ENCODE peak calls at places on chromosomes 11 and 22, in six cellular contexts. K is natural killer cell, F is foreskin fibroblast, Y is left ventricle myocardium inferior, O is HCT116, X is AG04450. P is an unnamed sample.

GRCh38 chr11:59417023-59417422 is 9.2 kb downstream of the OR5A2 start:
- DNase-seq in K (no peak), F (no peak), Y (no peak), O (no peak), X (no peak), P (no peak)

GRCh38 chr22:36563444-36563843 is 34.5 kb upstream of the EIF3D start:
- DNase-seq in K (no peak), F (no peak), Y (no peak), O (no peak), X (no peak), P (no peak)

GRCh38 chr11:57315491-57315890 is 9.3 kb downstream of the TNKS1BP1 start:
- DNase-seq in K (no peak), F (no peak), Y (no peak), O (no peak), X (no peak), P (no peak)

GRCh38 chr11:57940044-57940781 is 83.5 kb upstream of the OR9Q1 start:
- DNase-seq in K (no peak), F (no peak), Y (no peak), O (no peak), X (no peak), P (no peak)

GRCh38 chr11:90630176-90630575 is 407.3 kb upstream of the CHORDC1 start:
- DNase-seq in K (no peak), F (no peak), Y (no peak), O (no peak), X (no peak), P (no peak)

GRCh38 chr22:42958937-42959336 is 56.0 kb downstream of the PACSIN2 start:
- DNase-seq in K (no peak), F (no peak), Y (no peak), O (no peak), X (no peak), P (no peak)

GRCh38 chr11:76790251-76790650 is 7.1 kb downstream of the TSKU start:
- DNase-seq in K (no peak), F (no peak), Y (no peak), O (no peak), X (no peak), P (no peak)

GRCh38 chr22:37569009-37569920 is 9.0 kb downstream of the CDC42EP1 start:
- DNase-seq in K (no peak), F (no peak), Y (no peak), O (no peak), X (no peak), P (no peak)

GRCh38 chr11:83827940-83828554 is 541.9 kb upstream of the CCDC90B start:
- DNase-seq in K (no peak), F (no peak), Y (no peak), O (peak), X (no peak), P (peak)

GRCh38 chr22:19844423-19845368 is 10.0 kb downstream of the GNB1L start:
- DNase-seq in K (no peak), F (peak), Y (peak), O (no peak), X (no peak), P (no peak)

GRCh38 chr11:82536706-82537105 is 197.0 kb downstream of the FAM181B start:
- DNase-seq in K (no peak), F (no peak), Y (no peak), O (no peak), X (no peak), P (no peak)

GRCh38 chr22:43514476-43515157 is 102.8 kb downstream of the MPPED1 start:
- DNase-seq in K (no peak), F (no peak), Y (no peak), O (no peak), X (no peak), P (no peak)

GRCh38 chr11:75760710-75761493 is 7.7 kb upstream of the DGAT2 start:
- DNase-seq in K (no peak), F (peak), Y (no peak), O (no peak), X (no peak), P (no peak)

GRCh38 chr22:40509401-40510134 is 127.0 kb downstream of the MRTFA start:
- DNase-seq in K (no peak), F (peak), Y (peak), O (no peak), X (peak), P (no peak)

GRCh38 chr11:123841189-123841588 is 35.0 kb upstream of the OR6M1 start:
- DNase-seq in K (no peak), F (no peak), Y (no peak), O (no peak), X (no peak), P (no peak)

GRCh38 chr11:85663080-85663729 is 1.7 kb downstream of the CREBZF start:
- DNase-seq in K (no peak), F (no peak), Y (no peak), O (no peak), X (no peak), P (no peak)

GRCh38 chr11:90323289-90323688 is 100.4 kb upstream of the CHORDC1 start:
- DNase-seq in K (no peak), F (no peak), Y (no peak), O (no peak), X (no peak), P (no peak)

GRCh38 chr11:133827556-133827955 is 17.8 kb downstream of the SPATA19 start:
- DNase-seq in K (no peak), F (no peak), Y (no peak), O (no peak), X (no peak), P (no peak)

GRCh38 chr11:98725471-98725870 is 295.3 kb upstream of the CNTN5 start:
- DNase-seq in K (no peak), F (no peak), Y (no peak), O (no peak), X (no peak), P (no peak)

GRCh38 chr22:41267958-41268357 is 18.0 kb downstream of the RANGAP1 start:
- DNase-seq in K (no peak), F (no peak), Y (no peak), O (no peak), X (no peak), P (no peak)

GRCh38 chr11:11318961-11319360 is 34.1 kb downstream of the CSNK2A3 start:
- DNase-seq in K (no peak), F (no peak), Y (no peak), O (no peak), X (no peak), P (no peak)

GRCh38 chr11:9609002-9609759 is 35.7 kb downstream of the WEE1 start:
- DNase-seq in K (no peak), F (no peak), Y (no peak), O (no peak), X (no peak), P (no peak)

GRCh38 chr11:63866211-63866610 is 27.3 kb downstream of the MARK2 start:
- DNase-seq in K (peak), F (peak), Y (peak), O (no peak), X (no peak), P (no peak)

GRCh38 chr11:2142762-2143202 is 3.6 kb upstream of the IGF2 start:
- DNase-seq in K (no peak), F (peak), Y (no peak), O (no peak), X (no peak), P (no peak)

GRCh38 chr11:124717786-124718634 is 21.7 kb upstream of the NRGN start:
- DNase-seq in K (no peak), F (no peak), Y (peak), O (no peak), X (no peak), P (no peak)

GRCh38 chr11:10117709-10118341 is 176.2 kb downstream of the SBF2 start:
- DNase-seq in K (no peak), F (peak), Y (no peak), O (no peak), X (no peak), P (no peak)

GRCh38 chr11:76380161-76380976 is 563 bp downstream of the THAP12 start:
- DNase-seq in K (peak), F (peak), Y (no peak), O (no peak), X (no peak), P (no peak)

GRCh38 chr11:131643171-131643570 is 272.8 kb downstream of the NTM start:
- DNase-seq in K (no peak), F (no peak), Y (no peak), O (no peak), X (no peak), P (no peak)

GRCh38 chr11:35362571-35362980 is 56.8 kb downstream of the SLC1A2 start:
- DNase-seq in K (no peak), F (no peak), Y (no peak), O (no peak), X (no peak), P (no peak)

GRCh38 chr11:118260353-118260752 is 3.7 kb downstream of the MPZL2 start:
- DNase-seq in K (no peak), F (no peak), Y (no peak), O (no peak), X (no peak), P (no peak)

GRCh38 chr11:10503217-10503616 is 37.8 kb downstream of the RNF141 start:
- DNase-seq in K (no peak), F (no peak), Y (no peak), O (no peak), X (no peak), P (no peak)

GRCh38 chr11:133835258-133836075 is 9.8 kb downstream of the SPATA19 start:
- DNase-seq in K (no peak), F (peak), Y (no peak), O (peak), X (no peak), P (no peak)

GRCh38 chr11:60235318-60235717 is 7.6 kb downstream of the MS4A4E start:
- DNase-seq in K (no peak), F (no peak), Y (no peak), O (no peak), X (no peak), P (no peak)

DNA sequence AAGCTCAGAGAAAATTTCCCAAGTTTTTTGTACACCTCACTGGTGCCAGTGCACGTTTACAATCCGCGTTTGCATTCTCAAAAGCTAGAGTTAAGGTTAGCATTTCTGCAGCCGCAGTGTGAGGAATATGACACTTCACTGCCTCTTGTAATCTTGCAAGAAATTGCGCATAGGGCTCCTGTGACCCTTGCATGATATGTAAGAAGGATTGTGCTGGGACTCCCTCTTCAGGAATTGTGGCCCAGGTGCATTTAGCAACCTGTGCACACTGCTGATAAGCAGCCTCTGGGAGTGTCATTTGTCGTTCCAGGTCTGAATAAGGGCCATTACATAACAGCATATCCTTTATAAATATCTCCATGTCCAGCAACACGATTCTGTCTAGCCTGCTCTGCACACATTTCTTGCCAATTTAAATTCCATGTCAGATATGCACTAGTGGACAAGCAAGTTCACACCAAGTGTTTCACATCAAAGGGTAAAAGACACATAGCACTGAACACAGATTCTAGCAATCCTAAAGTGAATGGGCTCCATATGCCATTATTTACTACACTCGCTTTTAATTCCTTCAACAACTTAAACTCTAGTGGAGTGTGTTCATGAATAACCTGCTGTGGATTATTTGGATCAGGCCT is 69.2 kb upstream of the INCENP start:
- DNase-seq in K (no peak), F (no peak), Y (no peak), O (peak), X (no peak), P (no peak)
- TF ChIP-seq CTCF in K (no peak), F (peak), Y (peak), O (peak), X (peak), P (peak)

DNA sequence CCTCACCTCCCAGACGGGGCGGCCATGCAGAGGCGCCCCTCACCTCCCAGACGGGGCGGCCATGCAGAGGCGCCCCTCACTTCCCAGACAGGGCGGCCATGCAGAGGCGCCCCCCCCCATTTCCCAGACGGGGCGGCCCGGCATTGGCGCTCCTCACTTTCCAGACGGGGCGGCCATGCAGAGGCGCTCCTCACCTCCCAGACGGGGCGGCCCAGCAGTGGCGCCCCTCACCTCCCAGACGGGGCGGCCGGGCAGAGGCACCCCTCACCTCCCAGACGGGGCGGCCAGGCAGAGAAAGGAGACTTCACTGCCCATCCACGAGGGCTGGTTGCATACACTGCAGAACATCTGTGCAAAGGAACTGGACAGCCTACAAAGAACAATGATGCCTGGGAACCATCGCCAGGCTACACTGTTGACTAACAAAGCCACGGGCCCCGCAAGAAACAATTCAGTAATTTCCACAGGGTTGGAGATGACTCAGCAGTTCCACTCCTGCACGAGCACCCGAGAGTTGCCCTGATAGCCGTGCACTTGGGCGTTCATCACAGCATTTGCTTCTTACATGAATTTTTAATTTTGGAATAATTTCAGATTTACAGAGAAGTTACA is 58.7 kb downstream of the CTTN start:
- DNase-seq in K (no peak), F (peak), Y (no peak), O (no peak), X (no peak), P (no peak)
- TF ChIP-seq CTCF in K (no peak), F (no peak), Y (no peak), O (no peak), X (no peak), P (no peak)

GRCh38 chr11:112632866-112633505 is 328.2 kb upstream of the NCAM1 start:
- DNase-seq in K (no peak), F (no peak), Y (no peak), O (no peak), X (no peak), P (no peak)

GRCh38 chr11:112635338-112635737 is 325.9 kb upstream of the NCAM1 start:
- DNase-seq in K (no peak), F (no peak), Y (no peak), O (no peak), X (no peak), P (no peak)

GRCh38 chr11:112631333-112631732 is 329.9 kb upstream of the NCAM1 start:
- DNase-seq in K (no peak), F (no peak), Y (no peak), O (no peak), X (no peak), P (no peak)

GRCh38 chr11:112637046-112637445 is 324.2 kb upstream of the NCAM1 start:
- DNase-seq in K (no peak), F (no peak), Y (no peak), O (no peak), X (no peak), P (no peak)

DNA sequence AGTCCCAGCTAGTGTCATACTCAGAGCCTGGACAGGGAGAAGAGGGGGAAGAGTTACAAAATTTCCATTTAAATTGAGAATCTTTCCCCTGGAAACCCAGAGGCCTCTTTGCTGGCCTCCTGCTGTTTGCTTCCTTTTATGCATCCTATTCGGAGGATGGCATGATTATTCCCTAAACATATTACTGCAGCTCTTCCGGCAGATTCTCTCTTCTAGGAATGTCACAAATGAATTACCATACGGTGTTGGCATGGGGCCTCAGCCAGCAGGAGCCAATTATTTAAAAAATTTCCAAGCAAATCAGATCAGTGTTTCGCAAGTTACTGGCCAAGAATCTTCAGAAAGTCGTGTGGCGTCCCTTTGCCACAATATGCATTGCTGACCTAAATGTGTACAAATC is 326.7 kb upstream of the NCAM1 start:
- DNase-seq in K (no peak), F (no peak), Y (no peak), O (no peak), X (no peak), P (no peak)
- TF ChIP-seq CTCF in K (no peak), F (no peak), Y (no peak), O (no peak), X (no peak), P (no peak)

DNA sequence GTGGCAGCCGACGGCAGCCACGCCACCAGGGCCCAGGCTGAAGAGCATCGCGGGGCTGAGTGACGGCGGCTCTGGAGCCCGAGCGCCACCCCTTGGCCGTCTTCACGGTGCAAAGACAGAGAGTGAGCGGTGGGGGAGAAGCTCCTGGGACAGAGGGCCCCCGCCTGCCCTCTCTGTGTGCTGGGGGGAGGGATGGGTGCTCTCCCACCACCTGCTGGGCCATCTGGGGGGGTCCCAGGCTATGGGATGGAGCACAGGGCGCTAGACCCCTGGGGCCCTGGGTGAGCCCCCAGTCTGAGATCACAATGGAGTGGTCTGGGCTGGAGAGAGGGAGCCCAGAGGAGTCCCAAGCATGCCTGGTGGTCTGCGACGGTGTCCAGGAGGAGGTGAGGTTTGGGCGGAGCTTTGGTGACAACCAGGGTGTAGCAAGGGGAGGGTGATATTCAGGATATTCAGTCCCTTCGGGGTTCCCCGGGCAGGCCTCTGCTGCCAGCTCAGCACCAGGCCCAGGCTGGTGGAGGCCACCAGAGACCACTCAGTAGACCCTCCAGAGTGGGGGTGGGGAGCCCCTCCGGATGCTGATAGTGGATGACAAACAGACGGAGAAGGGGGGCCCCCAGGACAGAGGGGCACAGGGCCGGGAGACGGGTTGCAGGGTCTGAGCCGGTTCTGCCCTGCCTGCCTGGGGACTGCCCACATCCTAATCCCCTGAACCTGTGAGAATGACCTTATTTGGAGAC is 78.1 kb upstream of the PRR5 start:
- DNase-seq in K (no peak), F (peak), Y (no peak), O (no peak), X (no peak), P (no peak)
- TF ChIP-seq CTCF in K (no peak), F (peak), Y (peak), O (peak), X (peak), P (peak)

GRCh38 chr11:73218830-73219215 is 742 bp downstream of the P2RY2 start:
- DNase-seq in K (no peak), F (no peak), Y (no peak), O (no peak), X (no peak), P (no peak)

GRCh38 chr11:73219396-73220285 is 1.6 kb downstream of the P2RY2 start:
- DNase-seq in K (no peak), F (no peak), Y (no peak), O (no peak), X (no peak), P (no peak)

GRCh38 chr11:73217131-73217809 is 811 bp upstream of the P2RY2 start:
- DNase-seq in K (no peak), F (no peak), Y (no peak), O (no peak), X (no peak), P (no peak)

GRCh38 chr11:73217810-73218105 is 323 bp upstream of the P2RY2 start:
- DNase-seq in K (no peak), F (no peak), Y (no peak), O (no peak), X (no peak), P (no peak)

GRCh38 chr11:73218106-73218829 is at the start of gene P2RY2:
- DNase-seq in K (peak), F (no peak), Y (peak), O (peak), X (no peak), P (no peak)
- TF ChIP-seq CTCF in K (peak), F (no peak), Y (peak), O (peak), X (peak), P (peak)

GRCh38 chr22:27419473-27419872 is 382.1 kb downstream of the MN1 start:
- DNase-seq in K (no peak), F (no peak), Y (no peak), O (no peak), X (no peak), P (no peak)

GRCh38 chr22:27418261-27418660 is 383.3 kb downstream of the MN1 start:
- DNase-seq in K (no peak), F (no peak), Y (no peak), O (no peak), X (no peak), P (no peak)

GRCh38 chr22:27420186-27420816 is 381.3 kb downstream of the MN1 start:
- DNase-seq in K (no peak), F (no peak), Y (peak), O (no peak), X (no peak), P (no peak)

GRCh38 chr22:27413702-27414101 is 387.9 kb downstream of the MN1 start:
- DNase-seq in K (no peak), F (no peak), Y (no peak), O (no peak), X (no peak), P (no peak)

GRCh38 chr22:27416553-27417427 is 384.8 kb downstream of the MN1 start:
- DNase-seq in K (no peak), F (peak), Y (no peak), O (no peak), X (peak), P (no peak)
- TF ChIP-seq CTCF in K (no peak), F (no peak), Y (no peak), O (peak), X (peak), P (no peak)

DNA sequence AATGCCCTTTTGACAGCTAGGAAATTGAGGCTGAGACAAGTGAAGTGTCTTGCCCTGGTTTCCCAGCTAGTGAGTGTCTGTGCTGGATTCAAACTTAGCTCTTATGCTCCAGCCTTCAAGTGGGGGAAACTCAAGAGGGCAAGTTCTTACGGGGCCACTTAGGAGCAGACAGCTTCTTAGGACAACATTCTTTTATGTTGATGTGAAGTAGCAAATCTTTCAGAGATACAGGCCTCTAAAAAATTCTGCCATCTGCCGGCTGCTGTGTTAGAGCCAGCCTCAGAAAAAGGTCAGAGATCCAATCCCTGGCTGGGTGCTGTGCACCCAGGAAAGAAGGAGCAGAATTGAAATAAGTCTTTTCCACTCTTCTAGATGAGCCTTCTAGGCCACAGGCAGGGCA is 26.6 kb downstream of the TIMP3 start:
- DNase-seq in K (no peak), F (no peak), Y (no peak), O (no peak), X (no peak), P (no peak)
- TF ChIP-seq CTCF in K (no peak), F (no peak), Y (peak), O (no peak), X (no peak), P (no peak)

P was measured in D721Med.